ENCODE peak calls at places on chromosome 18, in eight cellular contexts. One of them, this sample, is unnamed.

GRCh38 chr18:23972416-23972815 is 42.1 kb upstream of the TTC39C start:
- DNase-seq in H7: no peak
- DNase-seq in GM12891: no peak
- DNase-seq in skeletal muscle cell: no peak
- DNase-seq in KBM-7: no peak
- DNase-seq in activated CD8-positive, alpha-beta memory T cell treated with anti-CD3 and anti-CD28 coated beads for 1 hour: no peak
- DNase-seq in stimulated activated CD4-positive, alpha-beta T cell treated with anti-CD3 and anti-CD28 coated beads, Interleukin-1b, Interleukin-23, amount 100 ng/mL, for 4 hours: peak; percentile 25
- DNase-seq in fibroblast of the conjunctiva: no peak
- DNase-seq in this sample: no peak

GRCh38 chr18:23935804-23936203 is 78.8 kb upstream of the TTC39C start:
- DNase-seq in H7: no peak
- DNase-seq in GM12891: no peak
- DNase-seq in skeletal muscle cell: no peak
- DNase-seq in KBM-7: no peak
- DNase-seq in activated CD8-positive, alpha-beta memory T cell treated with anti-CD3 and anti-CD28 coated beads for 1 hour: no peak
- DNase-seq in stimulated activated CD4-positive, alpha-beta T cell treated with anti-CD3 and anti-CD28 coated beads, Interleukin-1b, Interleukin-23, amount 100 ng/mL, for 4 hours: no peak
- DNase-seq in fibroblast of the conjunctiva: no peak
- DNase-seq in this sample: no peak

GRCh38 chr18:48672671-48673340 is 134.0 kb downstream of the CTIF start:
- DNase-seq in H7: no peak
- DNase-seq in GM12891: no peak
- DNase-seq in skeletal muscle cell: no peak
- DNase-seq in KBM-7: no peak
- DNase-seq in activated CD8-positive, alpha-beta memory T cell treated with anti-CD3 and anti-CD28 coated beads for 1 hour: no peak
- DNase-seq in stimulated activated CD4-positive, alpha-beta T cell treated with anti-CD3 and anti-CD28 coated beads, Interleukin-1b, Interleukin-23, amount 100 ng/mL, for 4 hours: no peak
- DNase-seq in fibroblast of the conjunctiva: no peak
- DNase-seq in this sample: no peak

GRCh38 chr18:50694147-50694546 is 125.7 kb downstream of the MRO start:
- DNase-seq in H7: no peak
- DNase-seq in GM12891: no peak
- DNase-seq in skeletal muscle cell: no peak
- DNase-seq in KBM-7: no peak
- DNase-seq in activated CD8-positive, alpha-beta memory T cell treated with anti-CD3 and anti-CD28 coated beads for 1 hour: no peak
- DNase-seq in stimulated activated CD4-positive, alpha-beta T cell treated with anti-CD3 and anti-CD28 coated beads, Interleukin-1b, Interleukin-23, amount 100 ng/mL, for 4 hours: no peak
- DNase-seq in fibroblast of the conjunctiva: no peak
- DNase-seq in this sample: no peak

GRCh38 chr18:9065864-9066263 is 36.6 kb upstream of the NDUFV2 start:
- DNase-seq in H7: no peak
- DNase-seq in GM12891: no peak
- DNase-seq in skeletal muscle cell: no peak
- DNase-seq in KBM-7: no peak
- DNase-seq in activated CD8-positive, alpha-beta memory T cell treated with anti-CD3 and anti-CD28 coated beads for 1 hour: no peak
- DNase-seq in stimulated activated CD4-positive, alpha-beta T cell treated with anti-CD3 and anti-CD28 coated beads, Interleukin-1b, Interleukin-23, amount 100 ng/mL, for 4 hours: no peak
- DNase-seq in fibroblast of the conjunctiva: no peak
- DNase-seq in this sample: no peak

GRCh38 chr18:25825066-25825465 is 265.3 kb downstream of the SS18 start:
- DNase-seq in H7: no peak
- DNase-seq in GM12891: no peak
- DNase-seq in skeletal muscle cell: no peak
- DNase-seq in KBM-7: no peak
- DNase-seq in activated CD8-positive, alpha-beta memory T cell treated with anti-CD3 and anti-CD28 coated beads for 1 hour: no peak
- DNase-seq in stimulated activated CD4-positive, alpha-beta T cell treated with anti-CD3 and anti-CD28 coated beads, Interleukin-1b, Interleukin-23, amount 100 ng/mL, for 4 hours: no peak
- DNase-seq in fibroblast of the conjunctiva: no peak
- DNase-seq in this sample: no peak

GRCh38 chr18:41973989-41974388 is 19.0 kb downstream of the PIK3C3 start:
- DNase-seq in H7: no peak
- DNase-seq in GM12891: no peak
- DNase-seq in skeletal muscle cell: no peak
- DNase-seq in KBM-7: no peak
- DNase-seq in activated CD8-positive, alpha-beta memory T cell treated with anti-CD3 and anti-CD28 coated beads for 1 hour: no peak
- DNase-seq in stimulated activated CD4-positive, alpha-beta T cell treated with anti-CD3 and anti-CD28 coated beads, Interleukin-1b, Interleukin-23, amount 100 ng/mL, for 4 hours: no peak
- DNase-seq in fibroblast of the conjunctiva: no peak
- DNase-seq in this sample: no peak

GRCh38 chr18:56202567-56203136 is 435.7 kb downstream of the TXNL1 start:
- DNase-seq in H7: no peak
- DNase-seq in GM12891: no peak
- DNase-seq in skeletal muscle cell: no peak
- DNase-seq in KBM-7: no peak
- DNase-seq in activated CD8-positive, alpha-beta memory T cell treated with anti-CD3 and anti-CD28 coated beads for 1 hour: no peak
- DNase-seq in stimulated activated CD4-positive, alpha-beta T cell treated with anti-CD3 and anti-CD28 coated beads, Interleukin-1b, Interleukin-23, amount 100 ng/mL, for 4 hours: no peak
- DNase-seq in fibroblast of the conjunctiva: no peak
- DNase-seq in this sample: no peak

GRCh38 chr18:62328775-62329525 is 3.8 kb downstream of the TNFRSF11A start:
- DNase-seq in H7: no peak
- DNase-seq in GM12891: no peak
- DNase-seq in skeletal muscle cell: no peak
- DNase-seq in KBM-7: no peak
- DNase-seq in activated CD8-positive, alpha-beta memory T cell treated with anti-CD3 and anti-CD28 coated beads for 1 hour: no peak
- DNase-seq in stimulated activated CD4-positive, alpha-beta T cell treated with anti-CD3 and anti-CD28 coated beads, Interleukin-1b, Interleukin-23, amount 100 ng/mL, for 4 hours: no peak
- DNase-seq in fibroblast of the conjunctiva: no peak
- DNase-seq in this sample: no peak

GRCh38 chr18:73684651-73685050 is 463.0 kb downstream of the FBXO15 start:
- DNase-seq in H7: no peak
- DNase-seq in GM12891: no peak
- DNase-seq in skeletal muscle cell: no peak
- DNase-seq in KBM-7: no peak
- DNase-seq in activated CD8-positive, alpha-beta memory T cell treated with anti-CD3 and anti-CD28 coated beads for 1 hour: no peak
- DNase-seq in stimulated activated CD4-positive, alpha-beta T cell treated with anti-CD3 and anti-CD28 coated beads, Interleukin-1b, Interleukin-23, amount 100 ng/mL, for 4 hours: no peak
- DNase-seq in fibroblast of the conjunctiva: no peak
- DNase-seq in this sample: peak; percentile 60

GRCh38 chr18:31554776-31555175 is 36.9 kb upstream of the TTR start:
- DNase-seq in H7: no peak
- DNase-seq in GM12891: no peak
- DNase-seq in skeletal muscle cell: no peak
- DNase-seq in KBM-7: no peak
- DNase-seq in activated CD8-positive, alpha-beta memory T cell treated with anti-CD3 and anti-CD28 coated beads for 1 hour: no peak
- DNase-seq in stimulated activated CD4-positive, alpha-beta T cell treated with anti-CD3 and anti-CD28 coated beads, Interleukin-1b, Interleukin-23, amount 100 ng/mL, for 4 hours: no peak
- DNase-seq in fibroblast of the conjunctiva: no peak
- DNase-seq in this sample: no peak

GRCh38 chr18:8307960-8308359 is 301.3 kb upstream of the RAB12 start:
- DNase-seq in H7: no peak
- DNase-seq in GM12891: no peak
- DNase-seq in skeletal muscle cell: no peak
- DNase-seq in KBM-7: no peak
- DNase-seq in activated CD8-positive, alpha-beta memory T cell treated with anti-CD3 and anti-CD28 coated beads for 1 hour: no peak
- DNase-seq in stimulated activated CD4-positive, alpha-beta T cell treated with anti-CD3 and anti-CD28 coated beads, Interleukin-1b, Interleukin-23, amount 100 ng/mL, for 4 hours: no peak
- DNase-seq in fibroblast of the conjunctiva: no peak
- DNase-seq in this sample: no peak

GRCh38 chr18:2948038-2948437 is 64.9 kb downstream of the LPIN2 start:
- DNase-seq in H7: peak; percentile 48
- DNase-seq in GM12891: no peak
- DNase-seq in skeletal muscle cell: peak; percentile 35
- DNase-seq in KBM-7: peak; percentile 53
- DNase-seq in activated CD8-positive, alpha-beta memory T cell treated with anti-CD3 and anti-CD28 coated beads for 1 hour: no peak
- DNase-seq in stimulated activated CD4-positive, alpha-beta T cell treated with anti-CD3 and anti-CD28 coated beads, Interleukin-1b, Interleukin-23, amount 100 ng/mL, for 4 hours: no peak
- DNase-seq in fibroblast of the conjunctiva: peak; percentile 49
- DNase-seq in this sample: no peak

GRCh38 chr18:47244041-47244440 is 7.4 kb downstream of the SKOR2 start:
- DNase-seq in H7: no peak
- DNase-seq in GM12891: no peak
- DNase-seq in skeletal muscle cell: no peak
- DNase-seq in KBM-7: no peak
- DNase-seq in activated CD8-positive, alpha-beta memory T cell treated with anti-CD3 and anti-CD28 coated beads for 1 hour: no peak
- DNase-seq in stimulated activated CD4-positive, alpha-beta T cell treated with anti-CD3 and anti-CD28 coated beads, Interleukin-1b, Interleukin-23, amount 100 ng/mL, for 4 hours: no peak
- DNase-seq in fibroblast of the conjunctiva: no peak
- DNase-seq in this sample: no peak

GRCh38 chr18:21391074-21391673 is 149.1 kb downstream of the GREB1L start:
- DNase-seq in H7: no peak
- DNase-seq in GM12891: no peak
- DNase-seq in skeletal muscle cell: no peak
- DNase-seq in KBM-7: no peak
- DNase-seq in activated CD8-positive, alpha-beta memory T cell treated with anti-CD3 and anti-CD28 coated beads for 1 hour: no peak
- DNase-seq in stimulated activated CD4-positive, alpha-beta T cell treated with anti-CD3 and anti-CD28 coated beads, Interleukin-1b, Interleukin-23, amount 100 ng/mL, for 4 hours: no peak
- DNase-seq in fibroblast of the conjunctiva: peak; percentile 5
- DNase-seq in this sample: peak; percentile 99

GRCh38 chr18:7164610-7165009 is 47.0 kb upstream of the LAMA1 start:
- DNase-seq in H7: no peak
- DNase-seq in GM12891: no peak
- DNase-seq in skeletal muscle cell: no peak
- DNase-seq in KBM-7: no peak
- DNase-seq in activated CD8-positive, alpha-beta memory T cell treated with anti-CD3 and anti-CD28 coated beads for 1 hour: no peak
- DNase-seq in stimulated activated CD4-positive, alpha-beta T cell treated with anti-CD3 and anti-CD28 coated beads, Interleukin-1b, Interleukin-23, amount 100 ng/mL, for 4 hours: no peak
- DNase-seq in fibroblast of the conjunctiva: no peak
- DNase-seq in this sample: no peak